ENCODE peak calls at places on chromosomes 1 and 21, in eight cellular contexts. Q, N, U, V, O, F, A and K are unnamed samples.

GRCh38 chr1:170807432-170807831 is 127.9 kb upstream of the MROH9 start:
- DNase-seq in N (no peak), U (no peak), Q (no peak), O (no peak), V (no peak), A (no peak), F (peak; percentile 70), K (no peak)

GRCh38 chr1:204400893-204401510 is 10.6 kb downstream of the PPP1R15B start:
- DNase-seq in Q (no peak), A (no peak), V (no peak), F (no peak), O (no peak), N (no peak), U (no peak), K (no peak)

GRCh38 chr1:27446491-27447020 is 43.4 kb downstream of the WASF2 start:
- DNase-seq in U (no peak), Q (no peak), N (no peak), A (no peak), V (peak; percentile 4), F (no peak), O (no peak), K (no peak)

GRCh38 chr1:78254517-78254916 is 208.8 kb downstream of the GIPC2 start:
- DNase-seq in V (no peak), N (no peak), O (no peak), U (no peak), F (peak; percentile 45), Q (no peak), A (no peak), K (no peak)

GRCh38 chr1:77858725-77859124 is 29.7 kb upstream of the NEXN start:
- DNase-seq in N (no peak), V (no peak), F (no peak), Q (no peak), A (no peak), O (no peak), U (no peak), K (no peak)

GRCh38 chr1:146007048-146007784 is 10.8 kb upstream of the TXNIP start:
- DNase-seq in F (peak; percentile 78), N (no peak), O (peak; percentile 63), V (no peak), A (peak; percentile 71), U (peak; percentile 88), Q (no peak), K (no peak)

GRCh38 chr21:40902299-40902698 is 55.3 kb upstream of the DSCAM start:
- DNase-seq in N (no peak), O (no peak), A (no peak), Q (no peak), V (no peak), U (peak; percentile 25), F (no peak), K (no peak)

GRCh38 chr21:45073301-45074047 is 906 bp upstream of the ADARB1 start:
- DNase-seq in V (peak; percentile 79), O (no peak), N (no peak), F (peak; percentile 46), Q (no peak), U (no peak), A (no peak), K (no peak)